ENCODE peak calls at places on chromosome 5, in five cellular contexts. F, V, U, Y and P are unnamed samples. For H3K27me3, the result is how much of the 10 kb centered on the place peaks cover.

GRCh38 chr5:154371687-154372086 is 74.1 kb upstream of the SAP30L start:
- DNase-seq in U (no peak), Y (no peak), F (peak), V (no peak), P (no peak)

GRCh38 chr5:97078958-97079357 is 63.5 kb downstream of the LIX1 start:
- DNase-seq in V (no peak), U (no peak), Y (no peak), F (peak), P (no peak)

GRCh38 chr5:59684388-59685003 is 209.0 kb downstream of the PDE4D start:
- DNase-seq in Y (no peak), V (no peak), F (no peak), U (peak), P (no peak)

GRCh38 chr5:139058121-139058520 is 140.0 kb downstream of the SIL1 start:
- DNase-seq in F (peak), V (no peak), Y (no peak), U (no peak), P (no peak)

GRCh38 chr5:140565780-140566095 is 1.1 kb downstream of the SLC35A4 start:
- DNase-seq in F (no peak), U (no peak), V (no peak), Y (no peak), P (peak)

GRCh38 chr5:40046792-40047191 is 622.0 kb upstream of the DAB2 start:
- DNase-seq in F (peak), U (no peak), Y (no peak), V (no peak), P (no peak)

GRCh38 chr5:128773378-128773777 is 191.9 kb upstream of the SLC27A6 start:
- DNase-seq in V (no peak), Y (no peak), U (no peak), F (no peak), P (no peak)

GRCh38 chr5:21862986-21863385 is 990.2 kb downstream of the CDH12 start:
- DNase-seq in F (no peak), V (no peak), Y (no peak), U (no peak), P (no peak)

GRCh38 chr5:116543501-116543900 is 31.1 kb downstream of the SEMA6A start:
- DNase-seq in F (no peak), U (no peak), Y (no peak), V (no peak), P (no peak)

GRCh38 chr5:41371741-41372140 is 138.7 kb downstream of the PLCXD3 start:
- DNase-seq in U (no peak), F (peak), Y (no peak), V (no peak), P (no peak)

GRCh38 chr5:38714703-38715355 is 131.0 kb upstream of the OSMR start:
- DNase-seq in Y (no peak), F (no peak), V (no peak), U (no peak), P (no peak)

GRCh38 chr5:32566319-32567111 is 18.8 kb upstream of the SUB1 start:
- DNase-seq in Y (no peak), V (no peak), U (no peak), F (no peak), P (no peak)

GRCh38 chr5:174381241-174381640 is 335.7 kb downstream of the NSG2 start:
- DNase-seq in V (no peak), U (no peak), Y (no peak), F (no peak), P (no peak)

GRCh38 chr5:54867310-54867944 is 118.0 kb downstream of the ESM1 start:
- DNase-seq in Y (no peak), V (no peak), F (peak), U (peak), P (no peak)

GRCh38 chr5:178561746-178562264 is 28.4 kb downstream of the COL23A1 start:
- DNase-seq in Y (no peak), V (no peak), F (no peak), U (no peak), P (no peak)

GRCh38 chr5:170520319-170520718 is 16.5 kb downstream of the KCNIP1 start:
- DNase-seq in Y (no peak), U (no peak), F (no peak), V (no peak), P (no peak)

GRCh38 chr5:82622205-82622604 is 344.1 kb upstream of the RPS23 start:
- DNase-seq in V (no peak), U (no peak), Y (no peak), F (no peak), P (no peak)

GRCh38 chr5:138466900-138467710 is 1.8 kb downstream of the EGR1 start:
- DNase-seq in V (no peak), Y (no peak), F (peak), U (no peak), P (peak)

GRCh38 chr5:149363345-149363744 is 5.5 kb downstream of the PCYOX1L start:
- DNase-seq in U (no peak), V (no peak), F (no peak), Y (no peak), P (no peak)

GRCh38 chr5:106637275-106637674 is 1033.5 kb downstream of the EFNA5 start:
- DNase-seq in Y (no peak), U (no peak), V (no peak), F (no peak), P (no peak)

GRCh38 chr5:95847261-95847592 is 24.7 kb upstream of the GLRX start:
- DNase-seq in U (no peak), F (no peak), Y (no peak), V (no peak), P (no peak)
- TF ChIP-seq CTCF in U (no peak), F (no peak), Y (no peak), V (no peak), P (peak)

GRCh38 chr5:44807269-44807668 is 1.5 kb upstream of the MRPS30 start:
- DNase-seq in V (no peak), Y (no peak), U (no peak), F (no peak), P (no peak)

GRCh38 chr5:44808435-44809214 is at the start of gene MRPS30:
- DNase-seq in F (peak), Y (peak), U (peak), V (peak), P (peak)

GRCh38 chr5:44814761-44815160 is 6.0 kb downstream of the MRPS30 start:
- DNase-seq in V (no peak), Y (no peak), U (no peak), F (no peak), P (no peak)

GRCh38 chr5:44809215-44809955 is 638 bp downstream of the MRPS30 start:
- DNase-seq in F (peak), Y (peak), U (peak), V (peak), P (peak)

DNA sequence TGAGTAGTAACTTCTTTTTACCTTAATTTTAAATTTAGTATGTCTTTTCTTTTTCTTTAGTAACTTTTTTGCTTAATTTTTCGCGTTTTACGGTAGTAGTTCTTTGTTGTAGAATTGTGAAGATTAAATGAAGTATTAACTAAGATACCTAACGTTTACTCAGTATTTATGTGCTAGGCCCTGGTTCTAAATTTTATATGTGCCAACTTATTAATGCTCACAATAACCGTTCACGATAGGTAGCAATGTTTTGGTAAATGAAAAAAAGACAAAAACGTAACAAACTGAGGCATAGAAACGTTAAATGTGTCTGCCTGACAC is 1.2 kb downstream of the MRPS30 start:
- DNase-seq in Y (no peak), V (no peak), U (no peak), F (no peak), P (no peak)
- H3K27me3 ChIP-seq in Y (under half), V (under half), U (under half), F (under half), P (under half)

DNA sequence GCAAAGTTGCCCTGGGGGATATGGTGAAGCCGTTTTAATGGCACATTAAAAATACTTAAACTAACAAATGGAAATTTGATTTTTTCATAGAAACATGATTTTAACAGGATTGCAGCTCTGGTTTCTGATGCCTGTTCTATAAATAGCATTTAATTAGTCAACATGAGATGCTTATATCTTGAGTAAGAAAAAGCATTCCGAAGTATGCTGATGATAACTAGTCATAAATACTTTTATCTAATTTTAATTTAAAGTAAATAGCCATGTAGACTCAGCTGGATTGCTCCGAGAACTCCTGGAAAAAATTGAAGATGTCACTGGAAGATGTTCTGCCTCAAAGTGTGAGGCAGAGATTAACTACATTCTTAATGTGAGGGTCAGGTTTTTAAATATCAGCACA is 53.7 kb downstream of the IPO11 start:
- DNase-seq in Y (no peak), F (peak), V (no peak), U (no peak), P (no peak)
- H3K27ac ChIP-seq in Y (no peak), F (no peak), V (no peak), U (no peak), P (no peak)

GRCh38 chr5:73298251-73299016 is 125.4 kb downstream of the TMEM174 start:
- DNase-seq in F (peak), U (peak), V (no peak), Y (no peak), P (no peak)

GRCh38 chr5:73300520-73301207 is 127.7 kb downstream of the TMEM174 start:
- DNase-seq in V (no peak), U (peak), Y (no peak), F (no peak), P (no peak)

GRCh38 chr5:73297430-73297829 is 124.4 kb downstream of the TMEM174 start:
- DNase-seq in V (no peak), Y (no peak), U (no peak), F (no peak), P (no peak)

GRCh38 chr5:73299665-73300435 is 126.9 kb downstream of the TMEM174 start:
- DNase-seq in Y (no peak), V (no peak), U (peak), F (peak), P (no peak)

DNA sequence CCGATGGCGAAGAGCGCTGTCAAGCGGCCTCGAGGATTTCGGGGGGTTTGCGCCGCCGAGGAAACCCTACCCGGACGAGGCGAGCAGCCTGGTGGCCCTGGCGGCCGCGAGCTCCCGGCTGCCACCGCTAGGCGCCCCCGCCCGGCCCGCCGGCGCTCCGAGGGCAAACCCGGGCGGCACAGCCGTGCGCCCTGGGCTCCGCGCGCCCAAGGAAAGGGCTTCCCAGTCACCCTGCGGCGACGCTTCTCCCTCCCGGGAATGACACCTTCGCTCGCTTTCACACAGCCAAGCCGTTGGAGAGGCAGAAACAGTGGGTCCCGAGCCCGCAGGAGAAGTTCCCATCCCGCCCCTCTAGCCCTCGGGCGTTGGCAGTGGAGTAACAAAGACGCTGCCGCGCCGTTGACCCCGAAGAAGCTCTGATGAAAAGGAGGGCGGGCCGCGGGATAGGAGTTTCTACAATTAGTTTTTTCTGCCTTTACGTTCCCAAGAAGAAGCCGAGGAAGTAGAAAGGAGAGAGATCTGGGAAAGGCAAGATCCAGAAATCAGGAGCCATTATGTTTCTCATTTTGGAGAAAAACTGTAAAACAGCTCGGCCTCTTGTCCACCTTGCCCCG is 126.1 kb downstream of the TMEM174 start:
- DNase-seq in V (no peak), U (peak), F (no peak), Y (no peak), P (no peak)
- TF ChIP-seq CTCF in V (no peak), U (no peak), F (peak), Y (no peak), P (no peak)

DNA sequence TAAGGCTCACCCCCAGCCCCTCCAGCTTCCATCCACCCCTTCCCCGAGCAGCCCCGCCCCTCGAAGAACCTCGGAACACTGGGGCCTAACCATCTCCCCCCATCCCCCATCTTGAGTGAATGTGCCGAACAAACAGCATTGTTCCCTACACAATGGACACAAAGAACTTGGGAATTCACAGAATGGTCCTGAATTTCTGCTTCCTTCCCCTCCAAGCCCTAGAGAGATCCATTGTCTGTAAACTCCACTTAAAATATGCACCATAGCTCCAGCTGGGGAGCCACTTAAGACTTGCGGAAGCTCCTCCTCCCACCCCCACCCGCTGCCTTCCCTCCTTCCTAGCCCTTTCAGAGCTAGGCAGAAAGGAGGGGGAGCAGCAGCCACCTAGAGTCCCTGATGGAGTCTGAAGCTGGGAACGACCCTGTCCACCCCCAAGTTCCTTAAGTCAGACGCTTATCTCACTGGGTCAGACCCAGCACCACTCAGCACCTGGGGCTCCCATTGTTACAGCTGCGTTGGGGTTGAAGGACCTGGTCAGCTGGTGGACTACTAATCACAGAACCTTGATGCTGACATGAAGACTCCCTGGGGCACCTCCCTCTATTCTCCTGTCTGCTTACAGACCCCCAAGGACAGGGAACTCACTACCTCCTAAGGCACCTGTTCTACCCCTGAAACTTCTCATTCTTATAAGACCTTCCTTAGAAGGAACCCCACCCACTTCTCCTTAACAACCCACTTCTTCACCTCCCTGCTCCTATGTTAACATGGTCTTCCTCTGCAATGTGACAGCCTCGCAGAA is 61.4 kb downstream of the PCDH1 start:
- DNase-seq in U (peak), F (no peak), V (no peak), Y (no peak), P (no peak)
- H3K27me3 ChIP-seq in U (under half), F (under half), V (under half), Y (under half), P (under half)

DNA sequence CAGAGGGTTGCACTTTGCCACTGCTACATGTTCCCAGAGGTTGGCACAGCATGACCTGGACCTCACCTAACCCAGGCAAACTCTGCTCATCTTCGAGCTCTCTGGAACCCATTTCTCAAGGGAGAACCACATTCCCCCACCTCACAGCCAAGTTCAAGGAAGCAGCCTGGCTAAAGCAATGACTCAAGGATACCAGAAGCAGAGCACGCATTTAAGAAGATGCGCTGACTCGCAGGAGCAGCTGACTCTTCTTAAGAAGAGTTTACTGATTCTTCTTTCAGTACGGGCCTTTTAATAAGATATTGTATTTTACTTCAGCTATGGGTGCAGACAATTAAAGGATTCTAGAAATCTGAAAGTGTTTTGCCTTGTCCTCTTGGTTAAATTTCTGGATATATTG is 4.1 kb upstream of the SEMA5A start:
- DNase-seq in U (no peak), F (peak), Y (no peak), V (no peak), P (no peak)
- H3K27ac ChIP-seq in U (no peak), F (no peak), Y (no peak), V (no peak), P (no peak)

GRCh38 chr5:35002459-35002858 is 45.3 kb downstream of the AGXT2 start:
- DNase-seq in Y (no peak), F (no peak), U (peak), V (no peak), P (no peak)
- TF ChIP-seq CTCF in Y (no peak), F (no peak), U (peak), V (no peak), P (no peak)

GRCh38 chr5:151772029-151772867 is 494 bp downstream of the G3BP1 start:
- DNase-seq in Y (peak), U (peak), V (peak), F (no peak), P (peak)

GRCh38 chr5:151772868-151773561 is 1.3 kb downstream of the G3BP1 start:
- DNase-seq in U (no peak), V (no peak), F (peak), Y (no peak), P (no peak)

GRCh38 chr5:151771259-151772028 is at the start of gene G3BP1:
- DNase-seq in U (peak), V (peak), F (peak), Y (peak), P (peak)

GRCh38 chr5:151773979-151774378 is 2.2 kb downstream of the G3BP1 start:
- DNase-seq in F (no peak), V (no peak), U (no peak), Y (no peak), P (no peak)

DNA sequence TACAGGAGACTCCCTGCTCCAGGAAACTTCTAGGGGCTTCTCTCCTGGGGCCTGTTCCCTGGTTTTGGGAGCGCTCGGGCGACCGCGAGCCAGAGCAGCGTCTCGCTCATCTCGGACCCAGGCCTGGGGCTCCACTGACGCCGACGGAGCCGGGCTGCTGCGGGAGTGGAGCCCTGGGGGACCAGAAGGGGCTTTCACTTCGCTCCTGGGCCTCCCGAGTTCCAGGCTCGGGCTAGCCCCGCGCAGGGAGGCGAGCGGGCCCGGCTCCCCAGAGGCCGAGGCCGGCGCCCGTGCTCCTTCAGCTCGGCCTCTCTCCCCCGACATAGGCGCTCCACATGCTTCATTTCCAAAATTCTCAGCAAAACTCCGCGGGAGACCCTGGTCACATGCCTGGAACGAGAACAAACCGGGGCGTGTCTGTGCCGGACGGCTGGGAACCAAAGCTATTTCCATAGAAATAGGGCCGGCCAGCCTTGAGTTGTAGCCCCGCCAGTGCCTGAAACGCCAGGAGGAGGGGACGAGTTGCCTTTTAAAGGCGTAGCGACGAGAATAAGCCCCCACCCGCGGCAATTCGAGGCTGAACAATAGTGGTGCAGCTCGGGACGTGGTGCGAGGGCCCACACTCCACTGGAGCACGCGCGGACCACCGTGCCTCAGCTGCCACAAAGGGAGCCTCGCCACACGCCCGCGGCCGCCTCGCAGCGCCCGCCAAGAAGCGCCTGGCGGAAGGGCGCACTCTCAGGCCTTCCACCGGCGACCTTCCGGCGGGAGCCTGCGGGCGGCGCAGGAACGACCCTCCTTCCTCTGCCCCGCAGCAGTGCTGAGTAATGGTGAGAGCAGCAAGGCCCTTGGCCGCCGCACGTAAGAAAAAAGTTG is 1.1 kb upstream of the G3BP1 start:
- DNase-seq in Y (peak), F (peak), U (peak), V (peak), P (peak)
- H3K27me3 ChIP-seq in Y (under half), F (under half), U (under half), V (under half), P (under half)

GRCh38 chr5:134464988-134465855 is 53.5 kb upstream of the CDKN2AIPNL start:
- DNase-seq in V (peak), F (no peak), Y (peak), U (no peak), P (peak)
- H3K27ac ChIP-seq in V (peak), F (no peak), Y (peak), U (peak), P (peak)

DNA sequence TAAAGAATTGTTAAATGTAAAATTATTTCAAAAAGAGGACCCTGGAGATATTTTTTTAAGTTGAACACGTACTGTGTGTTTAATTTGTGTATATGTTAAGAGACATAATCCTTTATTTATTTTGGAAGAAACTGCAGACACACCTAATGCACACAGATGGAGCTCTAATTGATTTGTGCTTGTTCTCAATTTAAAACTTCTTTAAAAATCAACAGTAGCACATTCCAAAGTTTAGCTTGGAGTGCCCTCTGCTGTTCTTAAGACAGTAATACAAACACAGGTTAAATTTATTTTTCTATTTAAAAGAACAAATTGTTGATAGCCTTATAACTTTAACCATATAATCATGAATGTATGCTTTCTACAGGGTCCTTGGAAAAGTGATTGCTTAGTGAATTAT is 277.6 kb upstream of the ADAMTS16 start:
- DNase-seq in V (no peak), F (peak), Y (no peak), U (peak), P (no peak)
- TF ChIP-seq CTCF in V (peak), F (peak), Y (peak), U (peak), P (peak)